ENCODE peak calls at places on chromosomes 12 and 14, in eight cellular contexts. R is OCI-LY7; S is HepG2; E is naive thymus-derived CD4-positive, alpha-beta T cell; A is MM.1S; V is CD8-positive, alpha-beta memory T cell; N is lower lobe of right lung; G is left ventricle myocardium inferior. W is an unnamed sample. For H3K4me1, the result is how much of the 10 kb centered on the place peaks cover.

GRCh38 chr14:100388137-100389050 is 65.3 kb downstream of the SLC25A47 start:
- DNase-seq in R (no peak), S (no peak), E (no peak), A (no peak), V (no peak), N (no peak), G (no peak), W (no peak)

GRCh38 chr12:7642876-7643309 is 22.8 kb downstream of the APOBEC1 start:
- DNase-seq in R (peak), S (peak), E (no peak), A (peak), V (no peak), N (no peak), G (no peak), W (no peak)

GRCh38 chr12:69570545-69571399 is 14.5 kb upstream of the CCT2 start:
- DNase-seq in R (peak), S (peak), E (peak), A (peak), V (peak), N (no peak), G (no peak), W (peak)

GRCh38 chr14:68405959-68406358 is 386.9 kb downstream of the ZFP36L1 start:
- DNase-seq in R (no peak), S (no peak), E (no peak), A (no peak), V (no peak), N (no peak), G (no peak), W (no peak)

GRCh38 chr12:66189476-66189823 is 436 bp downstream of the IRAK3 start:
- DNase-seq in R (no peak), S (no peak), E (no peak), A (no peak), V (no peak), N (no peak), G (no peak), W (no peak)

GRCh38 chr14:101412741-101413140 is 148.6 kb upstream of the DIO3 start:
- DNase-seq in R (no peak), S (peak), E (no peak), A (no peak), V (no peak), N (no peak), G (no peak), W (no peak)

GRCh38 chr14:82488473-82488872 is 954.8 kb upstream of the SEL1L start:
- DNase-seq in R (no peak), S (no peak), E (no peak), A (no peak), V (no peak), N (no peak), G (no peak), W (no peak)

GRCh38 chr14:24368562-24369252 is 723 bp downstream of the NFATC4 start:
- DNase-seq in R (peak), S (no peak), E (no peak), A (no peak), V (peak), N (peak), G (peak), W (peak)

GRCh38 chr14:89848165-89848564 is 106.4 kb downstream of the EFCAB11 start:
- DNase-seq in R (no peak), S (no peak), E (no peak), A (no peak), V (no peak), N (no peak), G (no peak), W (no peak)

GRCh38 chr12:4719821-4720636 is at the start of gene GALNT8:
- DNase-seq in R (no peak), S (no peak), E (no peak), A (no peak), V (no peak), N (no peak), G (no peak), W (no peak)

GRCh38 chr14:93100570-93100969 is 15.2 kb downstream of the ITPK1 start:
- DNase-seq in R (no peak), S (no peak), E (no peak), A (no peak), V (no peak), N (no peak), G (no peak), W (no peak)

GRCh38 chr14:52106853-52107252 is 38.0 kb upstream of the NID2 start:
- DNase-seq in R (no peak), S (no peak), E (no peak), A (no peak), V (no peak), N (no peak), G (no peak), W (no peak)

GRCh38 chr14:101020971-101021370 is 117.4 kb upstream of the RTL1 start:
- DNase-seq in R (no peak), S (no peak), E (no peak), A (no peak), V (no peak), N (no peak), G (peak), W (no peak)

GRCh38 chr14:33959692-33960151 is 8.8 kb upstream of the EGLN3 start:
- DNase-seq in R (no peak), S (no peak), E (no peak), A (no peak), V (no peak), N (no peak), G (no peak), W (no peak)

GRCh38 chr14:49861581-49861922 is 9.0 kb upstream of the NEMF start:
- DNase-seq in R (peak), S (no peak), E (no peak), A (peak), V (peak), N (peak), G (peak), W (peak)

GRCh38 chr14:20610002-20610765 is 19.0 kb upstream of the RNASE12 start:
- DNase-seq in R (peak), S (peak), E (peak), A (peak), V (peak), N (peak), G (peak), W (peak)

GRCh38 chr14:33564774-33565630 is 385.9 kb downstream of the EGLN3 start:
- DNase-seq in R (no peak), S (peak), E (no peak), A (no peak), V (no peak), N (no peak), G (no peak), W (no peak)

GRCh38 chr14:100824946-100825690 is 800 bp upstream of the MEG3 start:
- DNase-seq in R (no peak), S (no peak), E (no peak), A (no peak), V (no peak), N (no peak), G (no peak), W (no peak)

GRCh38 chr12:15984963-15985362 is 73.8 kb downstream of the DERA start:
- DNase-seq in R (peak), S (no peak), E (no peak), A (no peak), V (no peak), N (no peak), G (no peak), W (no peak)

GRCh38 chr12:50220357-50221061 is 53.3 kb upstream of the CERS5 start:
- DNase-seq in R (peak), S (no peak), E (peak), A (peak), V (no peak), N (no peak), G (no peak), W (no peak)

GRCh38 chr14:99780690-99781089 is 12.5 kb upstream of the EML1 start:
- DNase-seq in R (no peak), S (peak), E (no peak), A (no peak), V (no peak), N (no peak), G (no peak), W (no peak)

GRCh38 chr14:54881235-54881760 is 21.3 kb downstream of the GCH1 start:
- DNase-seq in R (peak), S (no peak), E (peak), A (peak), V (no peak), N (no peak), G (no peak), W (no peak)

GRCh38 chr14:20790439-20791116 is 9.5 kb downstream of the RNASE6 start:
- DNase-seq in R (no peak), S (no peak), E (no peak), A (no peak), V (no peak), N (no peak), G (no peak), W (no peak)

GRCh38 chr12:111645433-111645832 is 40.3 kb downstream of the BRAP start:
- DNase-seq in R (no peak), S (no peak), E (no peak), A (no peak), V (no peak), N (peak), G (no peak), W (no peak)

GRCh38 chr14:105911006-105911847 is 384.8 kb downstream of the TMEM121 start:
- DNase-seq in R (no peak), S (no peak), E (no peak), A (no peak), V (no peak), N (peak), G (no peak), W (peak)

GRCh38 chr12:29160230-29160629 is 11.2 kb downstream of the FAR2 start:
- DNase-seq in R (no peak), S (no peak), E (peak), A (no peak), V (no peak), N (no peak), G (no peak), W (no peak)

GRCh38 chr12:29167410-29167809 is 18.3 kb downstream of the FAR2 start:
- DNase-seq in R (no peak), S (no peak), E (no peak), A (no peak), V (no peak), N (no peak), G (no peak), W (no peak)

GRCh38 chr12:29159690-29160089 is 10.6 kb downstream of the FAR2 start:
- DNase-seq in R (no peak), S (no peak), E (no peak), A (no peak), V (no peak), N (no peak), G (no peak), W (no peak)

GRCh38 chr12:29164477-29165163 is 15.5 kb downstream of the FAR2 start:
- DNase-seq in R (peak), S (no peak), E (no peak), A (peak), V (no peak), N (no peak), G (no peak), W (no peak)

GRCh38 chr12:29163146-29163545 is 14.1 kb downstream of the FAR2 start:
- DNase-seq in R (no peak), S (no peak), E (no peak), A (no peak), V (no peak), N (no peak), G (no peak), W (no peak)
- H3K4me1 ChIP-seq in R (under half), S (under half), E (under half), A (under half), V (under half), N (half or more), G (under half), W (under half)

DNA sequence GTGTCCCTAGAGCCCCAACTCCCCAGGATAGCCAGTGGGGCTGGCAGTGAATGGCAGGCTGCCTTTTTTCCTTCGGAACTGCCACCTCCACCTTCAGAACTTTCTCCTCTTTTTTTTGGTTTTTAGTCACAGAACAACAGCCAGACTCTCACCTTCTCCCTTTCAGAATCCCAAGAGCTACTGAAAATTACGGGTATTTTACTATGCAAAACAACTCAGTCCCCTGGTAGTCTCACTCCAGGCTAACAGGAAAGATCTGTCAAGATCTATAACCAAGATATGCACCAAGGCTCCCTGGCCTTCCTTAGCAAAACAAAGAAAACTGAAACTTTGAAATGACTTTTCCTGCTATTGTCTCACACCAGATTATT is 12.5 kb downstream of the PLEKHG6 start:
- DNase-seq in R (no peak), S (no peak), E (no peak), A (no peak), V (no peak), N (no peak), G (no peak), W (no peak)
- H3K27ac ChIP-seq in R (peak), S (peak), E (peak), A (no peak), V (no peak), N (peak), G (peak), W (peak)

DNA sequence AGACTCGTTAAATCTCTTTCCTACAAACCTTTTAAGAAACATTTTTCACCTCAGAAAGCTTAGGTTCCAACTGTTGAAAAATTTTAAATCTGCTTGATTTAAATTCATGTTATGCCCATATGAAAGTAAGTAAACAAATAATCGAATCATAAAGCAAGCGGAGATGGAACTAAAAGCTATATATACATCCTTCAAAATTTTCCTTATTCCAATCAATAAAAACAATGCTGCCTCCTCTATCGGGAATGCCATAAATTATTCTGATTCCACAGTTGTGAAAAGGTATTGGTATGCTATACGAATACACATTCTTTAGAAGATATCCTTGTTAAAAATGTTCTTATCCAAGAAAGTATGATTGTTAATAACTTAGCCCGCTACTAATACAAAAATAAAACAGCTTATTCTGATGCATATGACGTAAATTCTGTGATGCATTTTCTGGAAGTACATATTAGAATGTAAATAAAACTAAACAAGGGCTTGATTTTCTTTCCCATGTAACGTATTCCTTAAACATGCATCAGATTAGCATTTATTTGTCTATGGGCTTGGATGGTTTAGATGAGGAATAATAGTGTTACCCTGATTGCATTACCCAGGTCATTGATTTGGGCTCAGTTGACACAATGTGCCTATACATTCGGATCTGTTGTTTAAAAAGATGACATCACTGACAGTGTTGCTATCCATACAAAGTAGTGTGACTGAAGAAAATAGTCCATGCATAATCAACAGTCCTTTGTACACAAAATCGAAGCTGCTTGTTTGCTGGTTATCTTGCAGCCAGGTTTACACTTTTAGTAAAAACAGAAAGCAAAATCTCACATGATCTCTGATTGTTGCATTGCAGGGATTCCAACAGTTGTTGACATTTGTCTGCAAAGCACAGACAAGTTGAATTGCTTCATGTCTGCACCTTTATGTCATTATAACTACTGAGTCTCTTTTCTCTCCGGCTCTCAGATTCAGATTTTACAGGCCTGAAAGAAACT is 656 bp upstream of the DTD2 start:
- DNase-seq in R (no peak), S (peak), E (peak), A (no peak), V (no peak), N (no peak), G (no peak), W (no peak)
- H3K4me3 ChIP-seq in R (peak), S (peak), E (peak), A (peak), V (peak), N (peak), G (peak), W (peak)

GRCh38 chr12:2285462-2285861 is 232.7 kb downstream of the CACNA1C start:
- DNase-seq in R (no peak), S (no peak), E (no peak), A (no peak), V (no peak), N (no peak), G (no peak), W (no peak)

GRCh38 chr12:2283910-2284309 is 231.1 kb downstream of the CACNA1C start:
- DNase-seq in R (peak), S (no peak), E (no peak), A (no peak), V (no peak), N (no peak), G (no peak), W (no peak)

GRCh38 chr12:2286051-2286450 is 233.3 kb downstream of the CACNA1C start:
- DNase-seq in R (no peak), S (no peak), E (no peak), A (no peak), V (no peak), N (no peak), G (no peak), W (no peak)

GRCh38 chr12:2284321-2284813 is 231.6 kb downstream of the CACNA1C start:
- DNase-seq in R (no peak), S (no peak), E (no peak), A (no peak), V (no peak), N (no peak), G (no peak), W (no peak)

GRCh38 chr12:2284857-2285256 is 232.1 kb downstream of the CACNA1C start:
- DNase-seq in R (peak), S (peak), E (no peak), A (peak), V (no peak), N (peak), G (peak), W (peak)
- H3K4me1 ChIP-seq in R (under half), S (under half), E (under half), A (under half), V (under half), N (half or more), G (half or more), W (under half)

W was measured in right cardiac atrium.